ENCODE peak calls at places on chromosomes 1 and 21, in nine cellular contexts. C is IMR-90, P is neural progenitor cell, J is endothelial cell, K is uterus, I is foreskin fibroblast, L is tibial nerve, V is progenitor cell of endocrine pancreas, D is AG09309. W is an unnamed sample.

GRCh38 chr1:204197068-204197467 is 777 bp upstream of the KISS1 start:
- DNase-seq in I (no peak), C (no peak), V (no peak), L (no peak), J (no peak), D (no peak), K (no peak), P (no peak), W (no peak)

GRCh38 chr1:94479682-94480081 is 61.5 kb downstream of the ABCD3 start:
- DNase-seq in L (no peak), V (no peak), P (no peak), D (no peak), J (no peak), C (no peak), I (no peak), K (no peak), W (no peak)

GRCh38 chr1:80218112-80218511 is 1211.6 kb upstream of the ADGRL4 start:
- DNase-seq in C (peak), I (peak), V (no peak), P (peak), L (no peak), K (no peak), J (peak), D (no peak), W (peak)

GRCh38 chr1:29489471-29489870 is 253.1 kb downstream of the PTPRU start:
- DNase-seq in D (no peak), P (no peak), K (no peak), J (no peak), V (no peak), I (no peak), L (no peak), C (no peak), W (no peak)

GRCh38 chr1:212620293-212620692 is 11.7 kb downstream of the ATF3 start:
- DNase-seq in P (no peak), C (no peak), K (no peak), L (no peak), D (no peak), V (no peak), J (no peak), I (no peak), W (no peak)

GRCh38 chr1:33010946-33011731 is 25.5 kb downstream of the AK2 start:
- DNase-seq in C (peak), L (peak), I (peak), P (no peak), D (peak), J (no peak), V (no peak), K (peak), W (no peak)

GRCh38 chr1:203590559-203590958 is 36.1 kb upstream of the ATP2B4 start:
- DNase-seq in D (no peak), J (no peak), C (peak), P (no peak), L (no peak), I (peak), V (no peak), K (peak), W (no peak)

GRCh38 chr1:55483523-55483922 is 268.4 kb upstream of the USP24 start:
- DNase-seq in D (no peak), P (no peak), J (no peak), L (no peak), K (no peak), I (no peak), C (no peak), V (no peak), W (no peak)

GRCh38 chr21:42465008-42465878 is 30.8 kb downstream of the RSPH1 start:
- DNase-seq in P (no peak), D (no peak), V (no peak), C (no peak), I (no peak), L (no peak), K (no peak), J (no peak), W (no peak)

GRCh38 chr1:24047101-24047459 is 64.9 kb downstream of the MYOM3 start:
- DNase-seq in C (peak), L (peak), D (no peak), K (peak), J (no peak), P (no peak), I (peak), V (no peak), W (no peak)

GRCh38 chr1:156705918-156706646 is 699 bp upstream of the CRABP2 start:
- DNase-seq in P (peak), C (peak), K (peak), L (peak), V (peak), D (no peak), J (peak), I (peak), W (peak)

GRCh38 chr1:109275706-109276345 is 7.1 kb downstream of the PSRC1 start:
- DNase-seq in V (no peak), D (peak), I (peak), C (peak), P (no peak), K (no peak), L (no peak), J (no peak), W (no peak)

GRCh38 chr1:9906466-9906865 is 3.6 kb downstream of the CTNNBIP1 start:
- DNase-seq in C (no peak), J (no peak), I (no peak), D (no peak), V (no peak), P (no peak), K (no peak), L (no peak), W (no peak)

GRCh38 chr1:165580931-165581871 is 37.4 kb downstream of the LRRC52 start:
- DNase-seq in L (no peak), J (no peak), K (no peak), I (peak), D (no peak), C (peak), V (no peak), P (no peak), W (no peak)

GRCh38 chr1:151993084-151993733 is 450 bp downstream of the S100A10 start:
- DNase-seq in K (peak), J (peak), L (peak), V (no peak), P (peak), D (no peak), I (peak), C (no peak), W (peak)

GRCh38 chr1:82586473-82586872 is 785.7 kb downstream of the ADGRL2 start:
- DNase-seq in V (no peak), P (no peak), L (peak), I (peak), C (no peak), J (no peak), D (no peak), K (no peak), W (no peak)

GRCh38 chr1:224357626-224358124 is 996 bp downstream of the CNIH4 start:
- DNase-seq in J (no peak), V (no peak), D (peak), K (no peak), L (peak), C (peak), P (peak), I (peak), W (no peak)

GRCh38 chr1:62076286-62076685 is 118.4 kb upstream of the L1TD1 start:
- DNase-seq in I (peak), P (no peak), C (peak), K (no peak), L (no peak), D (no peak), V (no peak), J (no peak), W (no peak)

GRCh38 chr21:34797926-34798595 is 129.3 kb downstream of the CLIC6 start:
- DNase-seq in I (no peak), V (no peak), D (no peak), C (no peak), K (no peak), P (no peak), J (no peak), L (no peak), W (no peak)

GRCh38 chr1:107526524-107527198 is 385.8 kb downstream of the NTNG1 start:
- DNase-seq in K (no peak), V (no peak), J (no peak), L (no peak), P (no peak), I (no peak), D (no peak), C (no peak), W (no peak)

GRCh38 chr1:78303620-78304019 is 187.2 kb upstream of the PTGFR start:
- DNase-seq in P (no peak), D (peak), V (no peak), C (peak), K (peak), J (no peak), L (peak), I (peak), W (no peak)

GRCh38 chr1:193457676-193458075 is 271.3 kb upstream of the B3GALT2 start:
- DNase-seq in P (no peak), D (no peak), C (peak), J (no peak), V (no peak), I (peak), K (no peak), L (no peak), W (no peak)

GRCh38 chr1:156247460-156248322 is at the start of gene PAQR6:
- DNase-seq in J (no peak), K (no peak), I (peak), L (no peak), D (no peak), P (peak), V (no peak), C (no peak), W (no peak)

GRCh38 chr1:234533975-234534876 is 55.2 kb upstream of the TARBP1 start:
- DNase-seq in C (peak), I (peak), K (peak), D (peak), J (no peak), V (no peak), L (peak), P (no peak), W (no peak)

GRCh38 chr1:23422955-23423354 is 1.6 kb downstream of the TCEA3 start:
- DNase-seq in D (no peak), I (peak), J (no peak), C (no peak), P (no peak), V (no peak), K (no peak), L (peak), W (no peak)

GRCh38 chr1:202798260-202798659 is 10.0 kb downstream of the KDM5B start:
- DNase-seq in I (no peak), C (no peak), K (no peak), J (no peak), V (no peak), D (no peak), L (no peak), P (no peak), W (no peak)

GRCh38 chr1:7407980-7408770 is 362.9 kb upstream of the VAMP3 start:
- DNase-seq in J (no peak), V (no peak), D (no peak), I (no peak), C (no peak), L (no peak), K (no peak), P (no peak), W (no peak)

GRCh38 chr1:1873186-1873585 is 17.7 kb downstream of the GNB1 start:
- DNase-seq in J (no peak), K (no peak), I (no peak), V (no peak), P (no peak), D (no peak), C (no peak), L (no peak), W (no peak)

GRCh38 chr1:212903664-212904063 is 45.6 kb downstream of the FLVCR1 start:
- DNase-seq in I (no peak), C (no peak), K (no peak), D (no peak), L (no peak), V (no peak), J (no peak), P (no peak), W (no peak)

GRCh38 chr1:77322061-77322900 is 40.5 kb downstream of the AK5 start:
- DNase-seq in J (no peak), L (no peak), K (no peak), I (peak), P (no peak), D (peak), C (peak), V (no peak), W (no peak)

GRCh38 chr1:176735201-176735600 is 272.2 kb downstream of the PAPPA2 start:
- DNase-seq in L (no peak), C (no peak), V (no peak), K (no peak), I (no peak), P (no peak), J (no peak), D (no peak), W (no peak)

GRCh38 chr1:31855038-31855845 is 39.4 kb upstream of the SPOCD1 start:
- DNase-seq in D (peak), J (no peak), K (no peak), I (peak), L (no peak), C (peak), V (no peak), P (no peak), W (no peak)

DNA sequence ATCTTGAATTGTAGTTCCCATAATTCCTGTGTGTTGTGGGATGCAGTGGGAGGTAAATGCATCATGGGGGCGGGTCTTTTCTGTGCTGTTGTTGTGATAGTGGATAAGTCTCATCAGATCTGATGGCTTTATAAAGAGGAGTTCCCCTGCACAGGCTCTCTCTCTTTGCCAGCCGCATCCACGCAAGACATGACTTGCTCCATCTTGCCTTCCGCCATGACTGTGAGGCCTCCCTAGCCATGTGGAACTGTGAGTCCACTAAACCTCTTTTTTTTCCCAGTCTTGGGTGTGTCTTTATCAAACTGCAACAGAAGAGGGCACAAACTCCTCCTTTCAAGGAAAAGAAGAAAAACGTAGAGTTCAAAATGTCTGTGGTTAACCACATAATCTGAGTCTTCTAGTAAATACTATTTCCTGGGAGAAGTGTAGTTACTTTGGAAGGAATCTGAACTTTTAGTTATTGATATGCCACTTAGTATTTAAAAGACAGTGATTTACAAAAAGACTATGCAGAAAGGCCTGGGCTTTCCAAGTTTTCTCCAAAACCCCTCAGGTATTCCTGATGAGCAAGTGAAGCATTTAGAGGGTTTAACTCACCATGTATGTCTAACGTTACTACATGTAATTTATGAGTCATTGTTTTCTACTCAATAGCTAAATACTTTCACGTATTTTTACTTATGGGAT is 10.0 kb downstream of the ADAMTS1 start:
- DNase-seq in P (no peak), D (peak), J (no peak), I (peak), K (no peak), L (no peak), C (peak), V (no peak), W (no peak)
- TF ChIP-seq CTCF in P (no peak), D (no peak), J (no peak), I (no peak), K (no peak), L (no peak), C (no peak), V (no peak), W (no peak)

GRCh38 chr21:46295177-46295711 is 9.1 kb downstream of the YBEY start:
- DNase-seq in V (no peak), C (peak), L (no peak), P (peak), K (no peak), D (no peak), J (no peak), I (peak), W (no peak)
- TF ChIP-seq CTCF in V (no peak), C (no peak), L (no peak), P (no peak), K (no peak), D (no peak), J (no peak), I (no peak), W (no peak)

GRCh38 chr1:229869225-229869624 is 197.8 kb upstream of the GALNT2 start:
- DNase-seq in K (no peak), P (no peak), C (no peak), D (no peak), I (no peak), L (no peak), V (no peak), J (no peak), W (no peak)
- TF ChIP-seq CTCF in K (no peak), P (no peak), C (no peak), D (no peak), I (no peak), L (no peak), V (no peak), J (no peak), W (no peak)

DNA sequence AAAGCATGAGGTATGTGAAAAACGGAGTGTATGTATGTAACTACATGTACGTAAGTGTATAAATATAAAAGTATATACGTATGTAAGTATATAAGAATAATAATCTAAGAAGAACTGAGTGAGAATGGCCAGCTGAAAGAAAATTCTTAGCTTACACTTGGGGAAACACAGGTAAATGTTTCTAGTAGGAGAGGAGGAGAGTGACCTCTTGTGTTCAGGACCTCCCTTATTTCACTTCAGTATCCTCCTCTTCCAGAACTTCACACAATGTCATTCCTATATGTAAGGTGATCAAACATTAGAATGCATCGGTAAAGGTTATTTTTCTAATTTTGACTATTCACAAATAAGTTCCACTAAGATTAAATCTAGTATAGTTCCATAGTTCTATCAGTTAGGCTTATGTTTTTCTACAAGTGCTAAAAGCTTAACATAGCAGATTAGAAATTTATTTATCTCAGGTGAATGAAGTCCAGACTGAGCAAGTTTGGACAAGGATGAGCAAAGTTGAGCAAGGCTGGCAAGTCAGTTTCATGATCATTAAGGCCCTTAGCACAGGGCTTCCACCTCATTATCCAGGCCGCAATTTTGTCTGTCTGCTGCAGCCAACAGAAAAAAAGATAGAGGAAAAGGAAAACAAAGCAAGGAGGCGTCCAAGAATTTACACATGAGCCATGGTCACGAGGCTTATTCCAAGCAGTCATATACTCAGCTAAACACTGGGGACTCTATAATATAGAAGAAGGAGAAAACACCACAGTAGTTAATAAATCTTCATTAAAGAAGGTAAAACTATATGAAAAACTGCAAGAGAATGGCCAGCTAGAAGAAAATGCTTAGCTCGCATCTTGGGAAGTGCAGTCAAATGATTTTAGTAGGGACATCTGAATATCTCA is 7.1 kb upstream of the MROH9 start:
- DNase-seq in L (no peak), K (no peak), I (peak), J (no peak), D (no peak), P (no peak), C (no peak), V (no peak), W (no peak)
- TF ChIP-seq CTCF in L (no peak), K (no peak), I (no peak), J (no peak), D (peak), P (peak), C (no peak), V (peak), W (no peak)

DNA sequence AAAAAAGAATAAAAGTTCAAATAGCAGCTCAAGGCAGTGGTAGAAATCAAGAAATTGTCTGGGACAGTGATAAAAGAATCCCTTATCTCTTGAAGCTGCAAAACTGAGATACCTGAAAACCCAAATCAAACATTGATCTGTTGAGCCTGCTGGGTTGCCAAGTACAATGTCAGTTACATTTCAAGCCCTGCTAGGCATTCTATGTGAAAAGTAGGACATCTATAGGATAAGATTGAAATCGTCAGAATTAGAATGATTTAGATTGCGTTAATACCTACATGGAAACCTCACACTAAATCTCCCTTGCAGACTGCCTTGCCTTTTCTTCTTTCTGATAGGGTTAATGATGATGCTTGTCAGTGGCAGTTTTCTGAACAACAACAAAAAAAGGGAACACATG is 1684.4 kb upstream of the B3GALT2 start:
- DNase-seq in P (no peak), J (no peak), I (peak), K (no peak), V (no peak), D (no peak), L (no peak), C (no peak), W (no peak)
- TF ChIP-seq CTCF in P (no peak), J (no peak), I (no peak), K (no peak), V (no peak), D (no peak), L (no peak), C (no peak), W (no peak)

DNA sequence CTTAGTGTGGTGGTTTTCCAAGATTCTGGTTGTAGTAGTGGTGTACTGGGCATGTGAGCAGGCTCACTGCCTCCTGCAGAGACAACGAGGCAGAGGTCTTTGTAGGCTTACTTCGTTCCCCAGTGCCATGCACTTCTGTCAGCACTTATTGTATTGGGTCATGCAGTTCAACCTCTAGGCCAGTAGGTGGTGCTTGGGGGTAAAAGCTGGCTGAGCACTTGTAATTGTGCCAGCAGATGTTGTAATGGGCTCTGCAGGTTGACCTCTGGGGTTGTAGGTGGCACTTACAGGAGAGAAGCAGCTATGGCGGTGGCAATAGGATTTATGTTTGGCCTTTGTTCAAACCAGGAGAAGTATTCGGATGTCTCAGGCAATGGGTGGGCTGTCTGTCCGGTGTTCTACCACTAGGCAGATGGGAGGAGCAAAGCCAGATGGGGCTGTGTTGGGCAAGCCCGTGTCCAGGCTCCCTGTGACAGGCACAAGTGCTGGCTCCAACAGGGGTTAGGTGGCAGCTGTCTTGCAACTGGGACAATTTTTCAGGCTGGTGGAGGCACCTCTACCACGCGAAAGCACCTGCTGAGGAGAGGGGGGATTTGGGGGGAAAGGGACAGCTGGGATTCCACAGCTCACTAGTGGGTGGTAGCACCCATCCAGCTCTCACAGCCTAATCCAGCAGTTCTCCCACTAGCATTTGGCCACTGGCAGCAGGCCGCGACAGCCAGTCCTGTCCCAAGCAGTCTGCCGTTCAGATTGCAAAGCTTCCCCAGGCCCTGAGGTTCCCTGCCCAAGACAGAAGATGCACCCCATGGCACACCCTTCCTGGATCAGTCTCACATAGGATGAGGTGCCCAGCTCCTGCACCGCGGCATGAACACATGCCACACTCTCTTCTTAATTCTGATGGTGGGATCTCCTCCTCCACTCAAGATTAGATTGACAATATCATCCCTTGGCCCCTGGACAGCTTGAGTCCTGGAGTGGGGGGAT is 274.5 kb downstream of the CTH start:
- DNase-seq in C (peak), I (peak), K (peak), J (peak), V (no peak), P (peak), L (peak), D (peak), W (peak)
- TF ChIP-seq CTCF in C (peak), I (peak), K (peak), J (peak), V (peak), P (peak), L (peak), D (peak), W (peak)

GRCh38 chr1:53652441-53653199 is 86.3 kb downstream of the GLIS1 start:
- DNase-seq in K (no peak), J (no peak), V (no peak), D (no peak), C (peak), P (no peak), L (no peak), I (no peak), W (no peak)
- TF ChIP-seq CTCF in K (no peak), J (no peak), V (no peak), D (no peak), C (no peak), P (no peak), L (no peak), I (no peak), W (no peak)